ENCODE peak calls at places on chromosome 10, in ten cellular contexts. One of them, this sample, is unnamed.

GRCh38 chr10:79298403-79299244 is 48.6 kb upstream of the PPIF start:
- DNase-seq in hippocampal formation: no peak
- DNase-seq in KBM-7: no peak
- DNase-seq in frontal cortex: peak
- DNase-seq in fibroblast of the aortic adventitia: peak
- DNase-seq in right lobe of liver: no peak
- DNase-seq in neural progenitor cell: no peak
- DNase-seq in NB4: peak
- DNase-seq in substantia nigra: no peak
- DNase-seq in PC-9: peak
- DNase-seq in this sample: peak

GRCh38 chr10:35781643-35782035 is 139.5 kb upstream of the FZD8 start:
- DNase-seq in hippocampal formation: no peak
- DNase-seq in KBM-7: peak
- DNase-seq in frontal cortex: no peak
- DNase-seq in fibroblast of the aortic adventitia: peak
- DNase-seq in right lobe of liver: no peak
- DNase-seq in neural progenitor cell: peak
- DNase-seq in NB4: peak
- DNase-seq in substantia nigra: no peak
- DNase-seq in PC-9: no peak
- DNase-seq in this sample: peak

GRCh38 chr10:119450606-119451304 is 91.8 kb downstream of the RGS10 start:
- DNase-seq in hippocampal formation: no peak
- DNase-seq in KBM-7: no peak
- DNase-seq in frontal cortex: no peak
- DNase-seq in fibroblast of the aortic adventitia: peak
- DNase-seq in right lobe of liver: peak
- DNase-seq in neural progenitor cell: no peak
- DNase-seq in NB4: no peak
- DNase-seq in substantia nigra: no peak
- DNase-seq in PC-9: peak
- DNase-seq in this sample: no peak

GRCh38 chr10:131311661-131312260 is at the start of gene TCERG1L:
- DNase-seq in hippocampal formation: no peak
- DNase-seq in KBM-7: no peak
- DNase-seq in frontal cortex: peak
- DNase-seq in fibroblast of the aortic adventitia: no peak
- DNase-seq in right lobe of liver: peak
- DNase-seq in neural progenitor cell: peak
- DNase-seq in NB4: no peak
- DNase-seq in substantia nigra: no peak
- DNase-seq in PC-9: no peak
- DNase-seq in this sample: no peak

GRCh38 chr10:28734940-28735759 is 57.8 kb downstream of the BAMBI start:
- DNase-seq in hippocampal formation: no peak
- DNase-seq in KBM-7: no peak
- DNase-seq in frontal cortex: no peak
- DNase-seq in fibroblast of the aortic adventitia: peak
- DNase-seq in right lobe of liver: no peak
- DNase-seq in neural progenitor cell: no peak
- DNase-seq in NB4: peak
- DNase-seq in substantia nigra: no peak
- DNase-seq in PC-9: peak
- DNase-seq in this sample: no peak

GRCh38 chr10:119281581-119282071 is 74.3 kb downstream of the GRK5 start:
- DNase-seq in hippocampal formation: peak
- DNase-seq in KBM-7: no peak
- DNase-seq in frontal cortex: peak
- DNase-seq in fibroblast of the aortic adventitia: peak
- DNase-seq in right lobe of liver: peak
- DNase-seq in neural progenitor cell: no peak
- DNase-seq in NB4: no peak
- DNase-seq in substantia nigra: peak
- DNase-seq in PC-9: no peak
- DNase-seq in this sample: no peak

GRCh38 chr10:22824984-22825383 is 102.9 kb upstream of the ARMC3 start:
- DNase-seq in hippocampal formation: no peak
- DNase-seq in KBM-7: no peak
- DNase-seq in frontal cortex: no peak
- DNase-seq in fibroblast of the aortic adventitia: peak
- DNase-seq in right lobe of liver: no peak
- DNase-seq in neural progenitor cell: no peak
- DNase-seq in NB4: no peak
- DNase-seq in substantia nigra: no peak
- DNase-seq in PC-9: peak
- DNase-seq in this sample: no peak

GRCh38 chr10:78333362-78334143 is 299.9 kb downstream of the RPS24 start:
- DNase-seq in hippocampal formation: no peak
- DNase-seq in KBM-7: no peak
- DNase-seq in frontal cortex: no peak
- DNase-seq in fibroblast of the aortic adventitia: no peak
- DNase-seq in right lobe of liver: no peak
- DNase-seq in neural progenitor cell: no peak
- DNase-seq in NB4: no peak
- DNase-seq in substantia nigra: no peak
- DNase-seq in PC-9: no peak
- DNase-seq in this sample: no peak

GRCh38 chr10:130545122-130545521 is 408.9 kb downstream of the GLRX3 start:
- DNase-seq in hippocampal formation: no peak
- DNase-seq in KBM-7: no peak
- DNase-seq in frontal cortex: no peak
- DNase-seq in fibroblast of the aortic adventitia: no peak
- DNase-seq in right lobe of liver: no peak
- DNase-seq in neural progenitor cell: peak
- DNase-seq in NB4: no peak
- DNase-seq in substantia nigra: no peak
- DNase-seq in PC-9: no peak
- DNase-seq in this sample: no peak

GRCh38 chr10:69895759-69896158 is 94.1 kb downstream of the COL13A1 start:
- DNase-seq in hippocampal formation: no peak
- DNase-seq in KBM-7: no peak
- DNase-seq in frontal cortex: no peak
- DNase-seq in fibroblast of the aortic adventitia: peak
- DNase-seq in right lobe of liver: no peak
- DNase-seq in neural progenitor cell: no peak
- DNase-seq in NB4: no peak
- DNase-seq in substantia nigra: no peak
- DNase-seq in PC-9: no peak
- DNase-seq in this sample: no peak

GRCh38 chr10:96570512-96570911 is 16.3 kb downstream of the TM9SF3 start:
- DNase-seq in hippocampal formation: no peak
- DNase-seq in KBM-7: no peak
- DNase-seq in frontal cortex: no peak
- DNase-seq in fibroblast of the aortic adventitia: no peak
- DNase-seq in right lobe of liver: no peak
- DNase-seq in neural progenitor cell: no peak
- DNase-seq in NB4: no peak
- DNase-seq in substantia nigra: no peak
- DNase-seq in PC-9: no peak
- DNase-seq in this sample: no peak